ENCODE peak calls at places on chromosomes 7 and 10, in eight cellular contexts. V is AG09309, O is prostate gland, Y is tibial nerve, P is testis, I is fibroblast of the aortic adventitia, C is astrocyte, M is fibroblast of pulmonary artery. L is an unnamed sample.

GRCh38 chr7:13886356-13886755 is 103.1 kb downstream of the ETV1 start:
- DNase-seq in V (no peak), O (no peak), Y (no peak), P (no peak), I (no peak), C (peak), M (no peak), L (no peak)

GRCh38 chr10:102917314-102917961 is 656 bp upstream of the CNNM2 start:
- DNase-seq in V (peak), O (peak), Y (peak), P (peak), I (peak), C (peak), M (peak), L (peak)

GRCh38 chr7:86844608-86845007 is 200.9 kb downstream of the GRM3 start:
- DNase-seq in V (no peak), O (no peak), Y (no peak), P (no peak), I (no peak), C (no peak), M (no peak), L (no peak)

GRCh38 chr10:29068302-29068701 is 220.6 kb upstream of the LYZL1 start:
- DNase-seq in V (no peak), O (no peak), Y (no peak), P (no peak), I (no peak), C (no peak), M (no peak), L (no peak)

GRCh38 chr10:86330778-86331763 is 35.5 kb downstream of the GRID1 start:
- DNase-seq in V (no peak), O (no peak), Y (no peak), P (no peak), I (no peak), C (no peak), M (no peak), L (no peak)

GRCh38 chr7:150383710-150384397 is 4.7 kb downstream of the ZNF775 start:
- DNase-seq in V (no peak), O (peak), Y (peak), P (peak), I (no peak), C (no peak), M (no peak), L (no peak)

GRCh38 chr10:43873717-43874116 is 225.0 kb upstream of the ZNF32 start:
- DNase-seq in V (no peak), O (no peak), Y (no peak), P (no peak), I (no peak), C (no peak), M (no peak), L (no peak)

GRCh38 chr7:28732037-28732869 is 225.9 kb downstream of the TRIL start:
- DNase-seq in V (no peak), O (peak), Y (peak), P (no peak), I (peak), C (peak), M (peak), L (peak)

GRCh38 chr7:13336227-13336626 is 648.8 kb downstream of the ARL4A start:
- DNase-seq in V (peak), O (no peak), Y (no peak), P (no peak), I (peak), C (peak), M (peak), L (no peak)

GRCh38 chr7:109772161-109772560 is 1202.5 kb downstream of the DNAJB9 start:
- DNase-seq in V (no peak), O (no peak), Y (no peak), P (no peak), I (no peak), C (no peak), M (no peak), L (no peak)

GRCh38 chr7:35680403-35681013 is 14.4 kb downstream of the HERPUD2 start:
- DNase-seq in V (no peak), O (no peak), Y (no peak), P (no peak), I (no peak), C (peak), M (no peak), L (no peak)

GRCh38 chr7:6175642-6176041 is 96.8 kb downstream of the CYTH3 start:
- DNase-seq in V (peak), O (no peak), Y (peak), P (no peak), I (peak), C (peak), M (peak), L (peak)

GRCh38 chr7:127393370-127394058 is 1.0 kb upstream of the ZNF800 start:
- DNase-seq in V (no peak), O (peak), Y (peak), P (peak), I (no peak), C (peak), M (no peak), L (no peak)

GRCh38 chr10:29949411-29950011 is 109.9 kb downstream of the JCAD start:
- DNase-seq in V (peak), O (no peak), Y (no peak), P (no peak), I (peak), C (peak), M (peak), L (peak)

GRCh38 chr10:51656467-51656866 is 42.9 kb downstream of the CSTF2T start:
- DNase-seq in V (no peak), O (no peak), Y (no peak), P (no peak), I (no peak), C (no peak), M (no peak), L (no peak)

GRCh38 chr10:126016156-126016805 is 119.9 kb downstream of the FANK1 start:
- DNase-seq in V (no peak), O (no peak), Y (no peak), P (no peak), I (no peak), C (peak), M (no peak), L (no peak)

GRCh38 chr7:132117181-132117580 is 459.1 kb downstream of the PLXNA4 start:
- DNase-seq in V (no peak), O (no peak), Y (no peak), P (no peak), I (peak), C (peak), M (peak), L (peak)

GRCh38 chr10:6044651-6045599 is 17.2 kb downstream of the IL2RA start:
- DNase-seq in V (no peak), O (no peak), Y (no peak), P (no peak), I (no peak), C (no peak), M (no peak), L (no peak)

GRCh38 chr7:120171406-120171805 is 101.6 kb upstream of the KCND2 start:
- DNase-seq in V (no peak), O (no peak), Y (no peak), P (no peak), I (no peak), C (no peak), M (no peak), L (no peak)

GRCh38 chr10:79430946-79431345 is 14.5 kb downstream of the ZCCHC24 start:
- DNase-seq in V (no peak), O (no peak), Y (no peak), P (no peak), I (no peak), C (no peak), M (no peak), L (no peak)

GRCh38 chr10:75430000-75430763 is 1.2 kb upstream of the LRMDA start:
- DNase-seq in V (no peak), O (peak), Y (peak), P (peak), I (peak), C (no peak), M (peak), L (no peak)

GRCh38 chr7:158997110-158997453 is 140.7 kb downstream of the DYNC2I1 start:
- DNase-seq in V (no peak), O (no peak), Y (no peak), P (no peak), I (no peak), C (no peak), M (no peak), L (no peak)

GRCh38 chr7:16803881-16804673 is 722 bp downstream of the AGR2 start:
- DNase-seq in V (no peak), O (no peak), Y (no peak), P (no peak), I (no peak), C (no peak), M (no peak), L (no peak)

GRCh38 chr7:19113855-19114590 is 3.4 kb downstream of the TWIST1 start:
- DNase-seq in V (no peak), O (no peak), Y (no peak), P (no peak), I (peak), C (peak), M (peak), L (peak)

GRCh38 chr10:79088176-79088575 is 19.4 kb downstream of the ZMIZ1 start:
- DNase-seq in V (no peak), O (peak), Y (no peak), P (no peak), I (no peak), C (no peak), M (no peak), L (no peak)

GRCh38 chr7:156865493-156865892 is 27.5 kb downstream of the LMBR1 start:
- DNase-seq in V (no peak), O (no peak), Y (no peak), P (no peak), I (no peak), C (no peak), M (no peak), L (no peak)

GRCh38 chr7:2405601-2406345 is 2.4 kb downstream of the CHST12 start:
- DNase-seq in V (no peak), O (no peak), Y (no peak), P (no peak), I (no peak), C (no peak), M (no peak), L (no peak)

GRCh38 chr7:33881316-33881715 is 24.0 kb upstream of the BMPER start:
- DNase-seq in V (no peak), O (no peak), Y (no peak), P (no peak), I (no peak), C (peak), M (no peak), L (no peak)

GRCh38 chr7:1761097-1761496 is 91.0 kb downstream of the ELFN1 start:
- DNase-seq in V (no peak), O (no peak), Y (no peak), P (no peak), I (no peak), C (no peak), M (no peak), L (no peak)

GRCh38 chr7:150978136-150978789 is at the start of gene KCNH2:
- DNase-seq in V (no peak), O (no peak), Y (no peak), P (peak), I (no peak), C (no peak), M (no peak), L (no peak)

GRCh38 chr10:114420811-114421485 is 16.6 kb upstream of the AFAP1L2 start:
- DNase-seq in V (no peak), O (no peak), Y (no peak), P (no peak), I (no peak), C (no peak), M (no peak), L (no peak)

GRCh38 chr7:22549667-22550513 is 49.9 kb upstream of the STEAP1B start:
- DNase-seq in V (no peak), O (no peak), Y (no peak), P (peak), I (peak), C (no peak), M (peak), L (peak)

GRCh38 chr7:41047789-41048191 is 655.1 kb downstream of the INHBA start:
- DNase-seq in V (no peak), O (no peak), Y (no peak), P (no peak), I (peak), C (peak), M (peak), L (peak)

GRCh38 chr7:49631071-49631826 is 142.2 kb upstream of the VWC2 start:
- DNase-seq in V (no peak), O (no peak), Y (peak), P (peak), I (no peak), C (no peak), M (no peak), L (no peak)

GRCh38 chr7:116633131-116633988 is 38.6 kb upstream of the MET start:
- DNase-seq in V (peak), O (no peak), Y (peak), P (peak), I (peak), C (peak), M (peak), L (no peak)

GRCh38 chr7:149179241-149179640 is 16.1 kb upstream of the ZNF282 start:
- DNase-seq in V (no peak), O (no peak), Y (no peak), P (no peak), I (no peak), C (no peak), M (no peak), L (no peak)

GRCh38 chr7:30977222-30977621 is 13.5 kb downstream of the GHRHR start:
- DNase-seq in V (no peak), O (no peak), Y (no peak), P (no peak), I (no peak), C (no peak), M (no peak), L (no peak)

GRCh38 chr10:80697926-80698325 is 160.2 kb downstream of the SH2D4B start:
- DNase-seq in V (no peak), O (no peak), Y (no peak), P (no peak), I (no peak), C (no peak), M (no peak), L (no peak)

GRCh38 chr7:109964780-109965179 is 1126.1 kb upstream of the LRRN3 start:
- DNase-seq in V (no peak), O (no peak), Y (no peak), P (no peak), I (no peak), C (no peak), M (no peak), L (peak)

GRCh38 chr7:122299624-122299934 is 5.0 kb downstream of the FEZF1 start:
- DNase-seq in V (no peak), O (no peak), Y (no peak), P (no peak), I (no peak), C (no peak), M (no peak), L (no peak)

GRCh38 chr7:122300607-122301079 is 3.9 kb downstream of the FEZF1 start:
- DNase-seq in V (no peak), O (no peak), Y (no peak), P (peak), I (peak), C (peak), M (peak), L (no peak)

GRCh38 chr7:122298131-122298530 is 6.4 kb downstream of the FEZF1 start:
- DNase-seq in V (no peak), O (no peak), Y (no peak), P (no peak), I (no peak), C (no peak), M (no peak), L (no peak)

GRCh38 chr7:122299935-122300606 is 4.5 kb downstream of the FEZF1 start:
- DNase-seq in V (no peak), O (no peak), Y (no peak), P (no peak), I (no peak), C (no peak), M (no peak), L (no peak)

GRCh38 chr7:122298618-122299017 is 5.9 kb downstream of the FEZF1 start:
- DNase-seq in V (no peak), O (no peak), Y (no peak), P (no peak), I (no peak), C (no peak), M (no peak), L (no peak)
- H3K4me3 ChIP-seq in V (no peak), O (no peak), Y (no peak), P (no peak), I (no peak), C (no peak), M (no peak), L (no peak)

DNA sequence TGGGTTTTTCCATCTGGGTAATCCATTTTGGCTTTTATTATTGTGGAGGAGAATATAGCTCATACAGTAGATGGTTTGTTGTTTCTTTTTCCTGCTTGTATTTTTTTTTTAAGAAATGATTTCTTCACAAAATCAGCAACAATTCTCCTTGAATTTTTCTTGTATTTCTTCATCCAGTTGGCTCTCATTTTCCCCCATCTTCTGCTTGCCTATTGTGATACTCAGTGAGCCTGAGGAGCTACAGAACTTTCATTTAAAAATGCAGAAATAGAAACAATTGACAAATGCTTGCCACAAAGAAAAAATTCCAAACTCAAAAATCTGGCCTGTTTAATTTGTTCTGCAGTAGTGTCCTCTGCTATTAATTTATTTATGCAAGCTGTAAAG is 90.4 kb upstream of the OIT3 start:
- DNase-seq in V (no peak), O (no peak), Y (no peak), P (no peak), I (peak), C (no peak), M (peak), L (no peak)
- H3K4me3 ChIP-seq in V (no peak), O (no peak), Y (no peak), P (no peak), I (peak), C (peak), M (peak), L (no peak)

GRCh38 chr10:101773923-101774588 is 1.9 kb downstream of the FGF8 start:
- DNase-seq in V (no peak), O (no peak), Y (no peak), P (no peak), I (no peak), C (no peak), M (no peak), L (no peak)
- H3K4me3 ChIP-seq in V (no peak), O (no peak), Y (no peak), P (no peak), I (no peak), C (no peak), M (no peak), L (no peak)

GRCh38 chr10:129756912-129757861 is 206.9 kb downstream of the EBF3 start:
- DNase-seq in V (no peak), O (peak), Y (peak), P (peak), I (peak), C (peak), M (peak), L (no peak)
- H3K4me3 ChIP-seq in V (no peak), O (no peak), Y (peak), P (no peak), I (peak), C (no peak), M (peak), L (no peak)

DNA sequence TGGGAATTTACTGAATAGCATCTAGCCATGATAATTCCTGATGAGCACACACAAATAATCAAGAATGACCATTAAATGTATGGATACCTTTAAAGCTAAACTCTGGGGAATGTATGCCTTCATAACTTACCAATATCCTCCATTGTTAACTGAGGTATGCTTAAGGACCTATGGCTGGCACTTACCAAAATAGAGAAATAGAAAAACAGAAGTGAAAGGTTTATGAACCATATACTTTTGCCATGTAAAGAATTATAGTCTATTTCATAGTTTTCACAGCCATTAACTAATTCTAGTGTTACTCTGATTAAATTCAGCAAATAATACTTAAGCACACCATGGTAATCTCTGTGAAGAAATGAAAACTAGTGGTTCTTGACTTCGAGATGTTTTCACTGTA is 1360.6 kb upstream of the LRRTM3 start:
- DNase-seq in V (no peak), O (no peak), Y (no peak), P (no peak), I (no peak), C (no peak), M (no peak), L (no peak)
- H3K4me3 ChIP-seq in V (no peak), O (no peak), Y (no peak), P (no peak), I (no peak), C (no peak), M (no peak), L (no peak)

GRCh38 chr7:55411844-55412243 is 46.7 kb downstream of the LANCL2 start:
- DNase-seq in V (no peak), O (no peak), Y (no peak), P (no peak), I (no peak), C (no peak), M (no peak), L (no peak)

GRCh38 chr7:55409474-55410225 is 44.5 kb downstream of the LANCL2 start:
- DNase-seq in V (no peak), O (no peak), Y (no peak), P (no peak), I (no peak), C (no peak), M (no peak), L (peak)

GRCh38 chr7:55410641-55411239 is 45.6 kb downstream of the LANCL2 start:
- DNase-seq in V (no peak), O (no peak), Y (no peak), P (no peak), I (no peak), C (no peak), M (no peak), L (no peak)

GRCh38 chr7:55400191-55400590 is 35.1 kb downstream of the LANCL2 start:
- DNase-seq in V (no peak), O (no peak), Y (no peak), P (no peak), I (no peak), C (peak), M (no peak), L (no peak)

GRCh38 chr7:55405856-55406541 is 40.9 kb downstream of the LANCL2 start:
- DNase-seq in V (no peak), O (no peak), Y (no peak), P (peak), I (no peak), C (no peak), M (no peak), L (no peak)
- H3K4me3 ChIP-seq in V (no peak), O (no peak), Y (no peak), P (no peak), I (no peak), C (no peak), M (no peak), L (no peak)

GRCh38 chr10:46270086-46270811 is 16.5 kb upstream of the ANTXRL start:
- DNase-seq in V (no peak), O (no peak), Y (no peak), P (no peak), I (no peak), C (no peak), M (no peak), L (no peak)

GRCh38 chr10:46267132-46267985 is 19.4 kb upstream of the ANTXRL start:
- DNase-seq in V (no peak), O (no peak), Y (no peak), P (no peak), I (no peak), C (no peak), M (no peak), L (no peak)

GRCh38 chr10:46266506-46266985 is 20.3 kb upstream of the ANTXRL start:
- DNase-seq in V (no peak), O (no peak), Y (no peak), P (no peak), I (no peak), C (no peak), M (no peak), L (no peak)

GRCh38 chr10:46265981-46266505 is 20.8 kb upstream of the ANTXRL start:
- DNase-seq in V (no peak), O (no peak), Y (no peak), P (no peak), I (no peak), C (no peak), M (no peak), L (no peak)

GRCh38 chr10:46268076-46268881 is 18.5 kb upstream of the ANTXRL start:
- DNase-seq in V (no peak), O (no peak), Y (no peak), P (no peak), I (no peak), C (no peak), M (no peak), L (no peak)
- H3K4me3 ChIP-seq in V (no peak), O (no peak), Y (no peak), P (no peak), I (no peak), C (no peak), M (no peak), L (no peak)

DNA sequence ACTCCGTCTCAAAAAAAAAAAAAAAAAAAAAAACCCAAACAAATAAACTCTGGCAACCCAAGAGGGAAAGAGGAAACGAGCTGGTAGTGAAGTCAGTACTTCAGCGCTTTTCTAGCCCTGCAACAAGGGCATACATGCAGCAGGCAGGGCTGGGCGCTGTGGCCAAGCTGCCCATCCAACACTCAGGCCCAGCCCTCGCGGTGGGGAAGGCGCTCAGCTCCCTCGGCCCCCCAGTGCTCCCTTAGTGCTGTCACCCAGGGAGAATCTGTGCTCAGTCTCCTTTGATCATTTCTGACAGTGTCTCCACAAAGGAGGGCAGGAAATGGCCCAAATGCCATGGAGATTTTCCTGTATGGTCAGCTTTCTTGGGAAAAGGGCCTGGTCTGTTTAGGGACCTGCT is 97.2 kb downstream of the SMURF1 start:
- DNase-seq in V (no peak), O (no peak), Y (no peak), P (peak), I (no peak), C (no peak), M (no peak), L (no peak)
- H3K4me3 ChIP-seq in V (no peak), O (no peak), Y (no peak), P (no peak), I (no peak), C (no peak), M (no peak), L (no peak)

GRCh38 chr10:63262674-63263073 is 129.5 kb downstream of the NRBF2 start:
- DNase-seq in V (no peak), O (no peak), Y (no peak), P (no peak), I (no peak), C (no peak), M (no peak), L (no peak)
- H3K4me3 ChIP-seq in V (no peak), O (no peak), Y (no peak), P (no peak), I (no peak), C (no peak), M (no peak), L (no peak)